ENCODE peak calls at places on chromosome 13, in ten cellular contexts. C is CD8-positive, alpha-beta T cell; H is mucosa of descending colon; V is GM23338; O is psoas muscle; N is hepatocyte; D is neuronal stem cell; J is adipocyte; R is A549; U is ascending aorta. P is an unnamed sample.

GRCh38 chr13:36766295-36766694 is 52.7 kb upstream of the RFXAP start:
- DNase-seq in C (no peak), H (no peak), V (peak; percentile 17), O (no peak), N (no peak), D (no peak), J (peak; percentile 9), R (no peak), U (no peak), P (no peak)

GRCh38 chr13:98965325-98965724 is 12.5 kb downstream of the DOCK9 start:
- DNase-seq in C (no peak), H (no peak), V (no peak), O (no peak), N (no peak), D (no peak), J (no peak), R (no peak), U (no peak), P (no peak)

GRCh38 chr13:111893071-111893606 is 173.8 kb upstream of the SOX1 start:
- DNase-seq in C (no peak), H (no peak), V (peak; percentile 84), O (no peak), N (peak; percentile 54), D (peak; percentile 87), J (no peak), R (no peak), U (no peak), P (no peak)

GRCh38 chr13:101499406-101499805 is 46.9 kb downstream of the ITGBL1 start:
- DNase-seq in C (no peak), H (no peak), V (no peak), O (no peak), N (no peak), D (no peak), J (peak; percentile 48), R (no peak), U (no peak), P (no peak)

GRCh38 chr13:105925496-105925895 is 610.0 kb downstream of the EFNB2 start:
- DNase-seq in C (no peak), H (no peak), V (no peak), O (no peak), N (peak; percentile 11), D (no peak), J (peak; percentile 65), R (no peak), U (no peak), P (no peak)

GRCh38 chr13:75855216-75855615 is 219.1 kb downstream of the LMO7 start:
- DNase-seq in C (no peak), H (no peak), V (no peak), O (no peak), N (no peak), D (no peak), J (no peak), R (no peak), U (no peak), P (no peak)

GRCh38 chr13:26707122-26708006 is 53.2 kb downstream of the GPR12 start:
- DNase-seq in C (peak; percentile 19), H (no peak), V (peak; percentile 91), O (no peak), N (peak; percentile 78), D (peak; percentile 48), J (peak; percentile 67), R (peak; percentile 14), U (no peak), P (peak; percentile 46)

GRCh38 chr13:50167224-50167947 is 152.1 kb downstream of the KCNRG start:
- DNase-seq in C (no peak), H (no peak), V (no peak), O (no peak), N (no peak), D (no peak), J (no peak), R (no peak), U (no peak), P (no peak)

GRCh38 chr13:99018418-99019180 is 40.7 kb upstream of the DOCK9 start:
- DNase-seq in C (no peak), H (no peak), V (no peak), O (no peak), N (no peak), D (no peak), J (peak; percentile 70), R (no peak), U (no peak), P (no peak)

GRCh38 chr13:76462003-76462402 is 424.2 kb downstream of the KCTD12 start:
- DNase-seq in C (no peak), H (no peak), V (no peak), O (no peak), N (no peak), D (no peak), J (peak; percentile 29), R (no peak), U (no peak), P (no peak)

GRCh38 chr13:109154146-109154545 is 524.7 kb downstream of the MYO16 start:
- DNase-seq in C (no peak), H (no peak), V (no peak), O (no peak), N (no peak), D (no peak), J (no peak), R (no peak), U (no peak), P (no peak)

GRCh38 chr13:34578917-34579316 is 363.2 kb upstream of the NBEA start:
- DNase-seq in C (no peak), H (no peak), V (no peak), O (no peak), N (no peak), D (no peak), J (no peak), R (no peak), U (no peak), P (no peak)

GRCh38 chr13:107367258-107367657 is 799.3 kb upstream of the ARGLU1 start:
- DNase-seq in C (no peak), H (no peak), V (no peak), O (no peak), N (no peak), D (no peak), J (no peak), R (no peak), U (no peak), P (no peak)

GRCh38 chr13:33281951-33282595 is 3.5 kb downstream of the STARD13 start:
- DNase-seq in C (no peak), H (no peak), V (no peak), O (no peak), N (no peak), D (no peak), J (peak; percentile 48), R (no peak), U (no peak), P (no peak)

GRCh38 chr13:97911311-97912138 is 42.0 kb upstream of the IPO5 start:
- DNase-seq in C (no peak), H (no peak), V (peak; percentile 69), O (no peak), N (peak; percentile 15), D (no peak), J (peak; percentile 24), R (peak; percentile 17), U (no peak), P (no peak)

GRCh38 chr13:72170571-72170970 is 303.6 kb upstream of the DACH1 start:
- DNase-seq in C (no peak), H (no peak), V (no peak), O (peak; percentile 38), N (no peak), D (no peak), J (no peak), R (no peak), U (no peak), P (no peak)

GRCh38 chr13:87975035-87975434 is 303.9 kb downstream of the SLITRK5 start:
- DNase-seq in C (no peak), H (no peak), V (no peak), O (no peak), N (no peak), D (no peak), J (no peak), R (no peak), U (no peak), P (no peak)

GRCh38 chr13:38582133-38582532 is 104.7 kb upstream of the FREM2 start:
- DNase-seq in C (no peak), H (no peak), V (peak; percentile 72), O (no peak), N (peak; percentile 73), D (peak; percentile 33), J (peak; percentile 72), R (peak; percentile 2), U (no peak), P (no peak)

GRCh38 chr13:48580185-48580803 is 47.4 kb upstream of the RCBTB2 start:
- DNase-seq in C (peak; percentile 81), H (no peak), V (peak; percentile 84), O (peak; percentile 69), N (peak; percentile 79), D (peak; percentile 52), J (peak; percentile 89), R (peak; percentile 26), U (no peak), P (peak; percentile 70)
- H3K4me1 ChIP-seq in C (no peaks in the 10 kb centered on the region), H (peaks cover 28% of the 10 kb centered on the region), V (peaks cover 3% of the 10 kb centered on the region), O (no peaks in the 10 kb centered on the region), N (peaks cover 6% of the 10 kb centered on the region), D (no peaks in the 10 kb centered on the region), J (peaks cover 16% of the 10 kb centered on the region), R (no peaks in the 10 kb centered on the region), U (no peaks in the 10 kb centered on the region), P (peaks cover 9% of the 10 kb centered on the region)

DNA sequence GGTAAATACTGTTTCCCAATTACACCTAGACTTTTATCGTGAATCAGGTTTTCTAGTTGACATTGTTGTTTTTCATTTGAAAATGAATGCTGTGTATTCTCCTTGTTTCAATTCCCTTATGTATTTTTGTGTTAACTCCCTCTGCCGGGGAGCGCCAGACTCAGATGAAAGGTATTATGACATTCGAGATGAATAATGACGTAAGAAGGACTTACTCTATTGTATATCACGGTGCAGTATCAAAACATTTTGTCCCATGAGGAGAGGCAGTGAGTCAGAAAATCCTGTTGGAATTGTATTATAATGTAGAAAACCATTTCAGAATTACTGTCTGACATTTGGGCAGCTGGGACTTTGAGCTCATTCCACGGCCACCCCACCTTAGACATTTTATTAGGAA is 61.6 kb downstream of the LRCH1 start:
- DNase-seq in C (no peak), H (no peak), V (no peak), O (no peak), N (no peak), D (no peak), J (peak; percentile 54), R (peak; percentile 29), U (no peak), P (no peak)
- H3K4me1 ChIP-seq in C (no peaks in the 10 kb centered on the region), H (peaks cover 4% of the 10 kb centered on the region), V (peaks cover 9% of the 10 kb centered on the region), O (peaks cover 2% of the 10 kb centered on the region), N (peaks cover 36% of the 10 kb centered on the region), D (no peaks in the 10 kb centered on the region), J (peaks cover 32% of the 10 kb centered on the region), R (peaks cover 53% of the 10 kb centered on the region), U (no peaks in the 10 kb centered on the region), P (peaks cover 6% of the 10 kb centered on the region)

GRCh38 chr13:40974460-40975407 is 44.4 kb downstream of the ELF1 start:
- DNase-seq in C (peak; percentile 34), H (no peak), V (peak; percentile 78), O (no peak), N (peak; percentile 58), D (peak; percentile 12), J (peak; percentile 41), R (peak; percentile 25), U (no peak), P (peak; percentile 29)
- H3K4me1 ChIP-seq in C (peaks cover 82% of the 10 kb centered on the region), H (peaks cover 53% of the 10 kb centered on the region), V (no peaks in the 10 kb centered on the region), O (peaks cover 59% of the 10 kb centered on the region), N (peaks cover 52% of the 10 kb centered on the region), D (no peaks in the 10 kb centered on the region), J (peaks cover 37% of the 10 kb centered on the region), R (peaks cover 38% of the 10 kb centered on the region), U (no peaks in the 10 kb centered on the region), P (peaks cover 86% of the 10 kb centered on the region)

DNA sequence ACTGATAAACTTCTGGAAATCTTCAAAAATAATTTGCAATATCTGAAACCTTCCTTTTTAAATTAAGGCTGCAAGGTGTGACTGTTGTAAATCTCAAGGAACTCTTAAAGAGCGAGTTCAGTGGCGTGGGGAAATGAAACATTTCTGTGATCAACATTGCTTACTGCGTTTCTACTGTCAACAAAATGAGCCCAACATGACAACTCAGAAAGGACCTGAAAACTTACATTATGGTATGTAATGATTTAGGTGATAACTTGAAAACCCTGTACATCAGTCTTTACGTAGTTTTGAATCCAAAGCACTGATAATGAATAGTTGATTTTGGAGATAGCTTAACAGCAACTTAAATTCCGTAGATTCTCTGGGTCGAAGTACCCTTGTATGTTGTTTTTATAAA is 92.8 kb downstream of the ZMYM2 start:
- DNase-seq in C (no peak), H (no peak), V (no peak), O (no peak), N (no peak), D (no peak), J (no peak), R (no peak), U (no peak), P (no peak)
- H3K4me1 ChIP-seq in C (peaks cover 13% of the 10 kb centered on the region), H (no peaks in the 10 kb centered on the region), V (peaks cover 30% of the 10 kb centered on the region), O (no peaks in the 10 kb centered on the region), N (no peaks in the 10 kb centered on the region), D (peaks cover 14% of the 10 kb centered on the region), J (peaks cover 50% of the 10 kb centered on the region), R (no peaks in the 10 kb centered on the region), U (no peaks in the 10 kb centered on the region), P (peaks cover 13% of the 10 kb centered on the region)